ENCODE peak calls at places on chromosomes 13 and 19, in six cellular contexts. Z is GM23338, P is sigmoid colon, R is stomach, Y is HCT116, K is HL-60. A is an unnamed sample.

GRCh38 chr13:35947315-35947714 is 183.9 kb downstream of the DCLK1 start:
- DNase-seq in Z (peak; percentile 21), P (no peak), R (no peak), Y (no peak), K (no peak), A (no peak)

GRCh38 chr19:41999071-41999877 is 5.2 kb upstream of the ATP1A3 start:
- DNase-seq in Z (peak; percentile 80), P (no peak), R (no peak), Y (no peak), K (no peak), A (no peak)

GRCh38 chr13:106919638-106920037 is 351.7 kb upstream of the ARGLU1 start:
- DNase-seq in Z (peak; percentile 26), P (no peak), R (no peak), Y (no peak), K (no peak), A (no peak)

GRCh38 chr19:50793558-50794065 is 3.4 kb downstream of the ACP4 start:
- DNase-seq in Z (no peak), P (no peak), R (no peak), Y (no peak), K (no peak), A (no peak)

GRCh38 chr13:106568225-106569003 is 477 bp upstream of the ARGLU1 start:
- DNase-seq in Z (no peak), P (no peak), R (no peak), Y (peak; percentile 79), K (peak; percentile 25), A (peak; percentile 38)

GRCh38 chr19:10102787-10103236 is 334 bp upstream of the ANGPTL6 start:
- DNase-seq in Z (no peak), P (no peak), R (no peak), Y (no peak), K (peak; percentile 83), A (no peak)

GRCh38 chr13:110633776-110634175 is 18.4 kb downstream of the NAXD start:
- DNase-seq in Z (no peak), P (no peak), R (no peak), Y (no peak), K (no peak), A (no peak)

GRCh38 chr19:3383121-3383722 is 16.8 kb downstream of the NFIC start:
- DNase-seq in Z (no peak), P (peak; percentile 92), R (no peak), Y (no peak), K (no peak), A (no peak)

GRCh38 chr19:17205237-17206140 is 9.7 kb upstream of the USE1 start:
- DNase-seq in Z (peak; percentile 90), P (peak; percentile 78), R (peak; percentile 84), Y (no peak), K (peak; percentile 51), A (no peak)

GRCh38 chr13:40058757-40059236 is 403.3 kb downstream of the COG6 start:
- DNase-seq in Z (no peak), P (no peak), R (no peak), Y (no peak), K (no peak), A (no peak)

GRCh38 chr13:95564948-95565347 is 12.4 kb downstream of the CLDN10 start:
- DNase-seq in Z (no peak), P (no peak), R (no peak), Y (no peak), K (no peak), A (no peak)

GRCh38 chr13:101965096-101965495 is 436.8 kb downstream of the FGF14 start:
- DNase-seq in Z (no peak), P (no peak), R (no peak), Y (no peak), K (no peak), A (no peak)

GRCh38 chr13:114009590-114010400 is 35.9 kb upstream of the C13orf46 start:
- DNase-seq in Z (no peak), P (peak; percentile 49), R (no peak), Y (no peak), K (no peak), A (no peak)

GRCh38 chr19:46428278-46429141 is at the start of gene PNMA8C:
- DNase-seq in Z (peak; percentile 96), P (peak; percentile 82), R (peak; percentile 50), Y (no peak), K (peak; percentile 31), A (no peak)

GRCh38 chr13:67298297-67298696 is 68.2 kb upstream of the PCDH9 start:
- DNase-seq in Z (no peak), P (no peak), R (no peak), Y (no peak), K (no peak), A (no peak)

DNA sequence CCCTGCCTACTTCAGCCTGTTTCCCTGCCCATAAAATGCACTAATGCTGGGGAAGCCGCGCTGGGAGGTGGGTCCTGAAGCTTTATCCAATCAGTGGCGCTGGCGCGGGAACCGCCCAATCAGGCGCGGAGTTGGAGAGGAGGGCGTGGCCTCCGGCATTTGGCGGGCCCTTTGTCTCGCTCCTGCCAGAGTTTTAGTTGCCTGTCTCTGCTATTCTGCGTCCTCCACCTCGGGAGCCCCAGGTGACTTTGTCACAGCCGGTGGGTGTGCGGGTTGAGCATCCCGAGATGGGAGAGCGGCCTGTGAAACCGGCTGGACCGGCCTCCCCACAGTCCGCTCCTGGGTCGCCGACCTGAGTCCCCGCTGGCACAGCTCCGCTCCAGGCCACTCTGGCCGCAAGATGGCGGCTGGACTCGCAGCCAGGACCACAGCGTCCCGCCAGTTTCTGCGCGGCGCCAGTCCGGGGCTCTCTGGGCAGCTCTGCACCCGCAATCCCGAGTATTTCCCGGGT is 30.7 kb upstream of the ZNF429 start:
- DNase-seq in Z (peak; percentile 92), P (peak; percentile 82), R (peak; percentile 75), Y (no peak), K (peak; percentile 7), A (peak; percentile 46)
- TF ChIP-seq POLR2AphosphoS5 in Z (peak; percentile 75), P (no peak), R (no peak), Y (no peak), K (no peak), A (peak; percentile 79)

DNA sequence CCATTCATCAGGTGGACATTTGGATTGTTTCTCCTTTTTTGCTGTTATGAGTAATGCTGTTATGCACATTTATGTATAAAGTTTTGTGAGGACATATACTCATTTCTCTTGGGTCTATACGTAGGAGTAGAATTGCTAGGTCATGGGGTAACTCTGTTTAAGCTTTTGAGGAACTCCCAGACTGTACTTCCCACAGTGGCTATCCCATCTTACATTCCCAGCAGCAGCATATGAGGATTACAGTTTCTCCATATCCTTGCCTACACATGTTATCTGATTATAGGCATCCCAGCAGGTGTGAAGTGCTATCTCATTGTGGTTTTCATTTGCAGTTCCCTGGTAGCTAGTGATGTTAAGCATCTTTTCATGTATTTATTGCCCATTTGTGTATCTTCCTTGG is 5.9 kb downstream of the ZSCAN22 start:
- DNase-seq in Z (no peak), P (no peak), R (no peak), Y (no peak), K (no peak), A (no peak)
- TF ChIP-seq POLR2AphosphoS5 in Z (no peak), P (no peak), R (no peak), Y (no peak), K (no peak), A (no peak)

GRCh38 chr19:48966541-48967345 is 1.6 kb downstream of the FTL start:
- DNase-seq in Z (no peak), P (no peak), R (no peak), Y (no peak), K (peak; percentile 64), A (no peak)

GRCh38 chr19:48965806-48966540 is 864 bp downstream of the FTL start:
- DNase-seq in Z (peak; percentile 93), P (peak; percentile 94), R (peak; percentile 87), Y (peak; percentile 73), K (peak; percentile 73), A (no peak)

GRCh38 chr19:48968179-48968661 is 3.1 kb downstream of the FTL start:
- DNase-seq in Z (no peak), P (no peak), R (no peak), Y (no peak), K (no peak), A (no peak)

GRCh38 chr19:48968813-48969218 is 3.7 kb downstream of the FTL start:
- DNase-seq in Z (no peak), P (peak; percentile 63), R (no peak), Y (no peak), K (no peak), A (no peak)

DNA sequence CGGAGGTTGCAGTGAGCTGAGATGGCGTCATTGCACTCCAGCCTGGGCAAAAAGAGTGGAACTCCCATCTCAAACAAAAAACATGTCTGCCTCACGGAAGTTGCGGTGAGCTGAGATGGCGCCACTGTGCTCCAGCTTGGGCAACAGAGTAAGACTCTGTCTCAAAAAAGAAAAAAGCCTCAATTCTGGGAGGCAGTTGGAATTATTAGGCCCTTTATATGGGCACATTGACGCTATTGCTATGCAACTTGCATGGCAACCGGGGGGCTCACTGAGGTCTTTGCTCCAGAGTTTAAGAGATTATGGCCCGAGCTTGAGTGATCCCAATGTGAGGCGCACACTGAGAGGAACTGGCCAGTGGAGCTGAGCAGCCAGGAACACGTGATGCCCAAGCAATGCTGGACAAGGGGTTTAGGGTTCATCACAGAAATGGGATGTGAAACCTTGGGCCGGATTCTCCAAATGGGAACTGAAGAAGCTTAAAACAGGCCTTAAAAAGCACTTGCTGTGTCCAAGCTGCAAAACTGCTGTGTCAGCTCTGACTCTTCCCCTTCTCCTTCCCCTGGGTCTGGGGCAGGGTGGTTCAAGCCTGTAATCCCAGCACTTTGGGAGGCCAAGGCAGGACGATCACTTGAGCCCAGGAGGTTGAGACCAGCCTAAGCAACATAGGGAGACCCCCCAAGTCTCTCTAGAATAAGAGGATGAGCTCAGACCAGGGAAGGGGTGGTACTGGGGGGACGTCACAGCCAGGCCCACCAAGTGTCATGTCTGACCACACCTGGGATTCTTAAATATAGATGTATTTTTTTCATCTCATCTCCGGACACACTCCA is 2.5 kb downstream of the FTL start:
- DNase-seq in Z (no peak), P (peak; percentile 77), R (no peak), Y (no peak), K (peak; percentile 91), A (no peak)
- TF ChIP-seq POLR2AphosphoS5 in Z (peak; percentile 37), P (peak; percentile 11), R (peak; percentile 51), Y (no peak), K (peak; percentile 71), A (peak; percentile 76)

GRCh38 chr13:32176696-32177095 is 138.5 kb downstream of the ZAR1L start:
- DNase-seq in Z (no peak), P (no peak), R (no peak), Y (no peak), K (no peak), A (no peak)
- TF ChIP-seq POLR2AphosphoS5 in Z (no peak), P (no peak), R (no peak), Y (no peak), K (no peak), A (no peak)

GRCh38 chr19:15264061-15264932 is 32.0 kb upstream of the EPHX3 start:
- DNase-seq in Z (peak; percentile 93), P (peak; percentile 91), R (peak; percentile 80), Y (peak; percentile 45), K (peak; percentile 66), A (no peak)
- TF ChIP-seq POLR2AphosphoS5 in Z (no peak), P (peak; percentile 52), R (peak; percentile 56), Y (no peak), K (no peak), A (no peak)

DNA sequence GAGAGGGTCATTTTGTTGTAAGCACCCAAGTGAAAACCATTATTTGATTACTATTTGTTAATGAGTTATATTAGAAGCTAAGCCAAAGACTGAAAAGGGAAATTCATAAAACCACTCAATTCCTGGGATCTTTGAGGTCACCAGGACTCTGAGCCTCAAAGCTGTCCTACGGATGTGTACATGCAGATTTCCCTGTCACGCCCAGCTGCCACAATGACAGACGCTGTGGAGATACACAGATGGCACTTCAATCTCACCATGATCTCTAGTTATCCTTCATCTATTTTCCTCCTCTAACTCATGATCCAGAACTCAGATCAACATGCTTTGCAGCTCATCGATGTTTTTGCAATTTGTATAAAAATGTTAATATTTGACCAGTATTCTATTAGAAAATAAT is 403.5 kb upstream of the MIR17HG start:
- DNase-seq in Z (no peak), P (no peak), R (no peak), Y (no peak), K (no peak), A (no peak)
- TF ChIP-seq POLR2AphosphoS5 in Z (no peak), P (no peak), R (no peak), Y (no peak), K (no peak), A (no peak)

A was measured in Panc1.